ENCODE peak calls at places on chromosome 6, in six cellular contexts. G is stimulated activated naive B cell treated with anti-CD40 and anti-IgM and Interleukin-4, amounts not matched to agents 10 μg/mL and 1 μg/mL and 100 μg/mL, for 72 hours; W is RWPE1; C is ureter; L is SW 1271; B is NCI-H774. V is an unnamed sample.

GRCh38 chr6:13558718-13559117 is 15.7 kb upstream of the SIRT5 start:
- DNase-seq in C (no peak), L (no peak), B (no peak), W (no peak), G (no peak), V (no peak)

GRCh38 chr6:106194949-106195919 is 109.1 kb downstream of the PRDM1 start:
- DNase-seq in B (no peak), C (no peak), L (no peak), W (peak), G (no peak), V (peak)

GRCh38 chr6:37971263-37971662 is 151.7 kb downstream of the ZFAND3 start:
- DNase-seq in C (no peak), L (no peak), G (no peak), W (no peak), B (no peak), V (no peak)

GRCh38 chr6:116767715-116768114 is 2.2 kb upstream of the FAM162B start:
- DNase-seq in B (no peak), G (no peak), C (no peak), W (no peak), L (no peak), V (no peak)

GRCh38 chr6:154806804-154807203 is 73.6 kb downstream of the SCAF8 start:
- DNase-seq in B (no peak), L (no peak), C (no peak), G (no peak), W (no peak), V (no peak)

GRCh38 chr6:37822851-37823682 is 3.5 kb downstream of the ZFAND3 start:
- DNase-seq in G (no peak), B (no peak), C (no peak), W (peak), L (no peak), V (no peak)

GRCh38 chr6:20541387-20541786 is 7.1 kb downstream of the CDKAL1 start:
- DNase-seq in W (no peak), C (no peak), B (no peak), G (no peak), L (no peak), V (no peak)

GRCh38 chr6:155645328-155645727 is 189.7 kb upstream of the NOX3 start:
- DNase-seq in G (no peak), B (no peak), L (no peak), W (no peak), C (no peak), V (peak)

GRCh38 chr6:140537834-140538680 is 1163.6 kb upstream of the CITED2 start:
- DNase-seq in G (no peak), C (no peak), L (peak), B (peak), W (peak), V (peak)

GRCh38 chr6:17589402-17590116 is 10.5 kb upstream of the FAM8A1 start:
- DNase-seq in B (no peak), G (no peak), W (peak), C (no peak), L (peak), V (no peak)

GRCh38 chr6:5737460-5737859 is 269.3 kb downstream of the NRN1 start:
- DNase-seq in G (no peak), B (no peak), W (no peak), C (no peak), L (no peak), V (no peak)

GRCh38 chr6:52736145-52736544 is 27.1 kb downstream of the GSTA2 start:
- DNase-seq in L (no peak), W (no peak), G (no peak), C (no peak), B (no peak), V (no peak)

GRCh38 chr6:108961077-108961476 is 112.9 kb downstream of the ARMC2 start:
- DNase-seq in L (no peak), W (no peak), C (no peak), G (no peak), B (no peak), V (no peak)

GRCh38 chr6:98832282-98833100 is 1.9 kb upstream of the POU3F2 start:
- DNase-seq in C (no peak), G (no peak), L (no peak), B (peak), W (peak), V (no peak)

GRCh38 chr6:133474516-133474915 is 233.4 kb downstream of the EYA4 start:
- DNase-seq in G (no peak), C (no peak), W (no peak), L (no peak), B (no peak), V (no peak)

GRCh38 chr6:170423814-170424633 is 117.5 kb downstream of the FAM120B start:
- DNase-seq in B (no peak), G (no peak), W (no peak), L (no peak), C (no peak), V (peak)

GRCh38 chr6:155832596-155832995 is 377.0 kb upstream of the NOX3 start:
- DNase-seq in G (no peak), B (no peak), W (no peak), L (peak), C (no peak), V (peak)

GRCh38 chr6:4447646-4448315 is 312.4 kb upstream of the ECI2 start:
- DNase-seq in B (no peak), G (no peak), L (no peak), W (no peak), C (no peak), V (no peak)

GRCh38 chr6:30556964-30557682 is at the start of gene PRR3:
- DNase-seq in W (peak), L (peak), G (peak), C (peak), B (peak), V (peak)

GRCh38 chr6:129510930-129511329 is 199.0 kb downstream of the ARHGAP18 start:
- DNase-seq in B (no peak), L (no peak), G (no peak), W (no peak), C (no peak), V (no peak)

GRCh38 chr6:144219056-144219685 is 66.0 kb upstream of the UTRN start:
- DNase-seq in G (no peak), L (peak), C (no peak), W (peak), B (peak), V (peak)

GRCh38 chr6:42104095-42104806 is 38.2 kb downstream of the C6orf132 start:
- DNase-seq in L (no peak), B (no peak), W (no peak), G (peak), C (peak), V (no peak)

GRCh38 chr6:24494726-24495515 is at the start of gene ALDH5A1:
- DNase-seq in C (peak), L (peak), W (peak), G (peak), B (peak), V (peak)

GRCh38 chr6:101257163-101257562 is 136.3 kb upstream of the GRIK2 start:
- DNase-seq in W (no peak), B (no peak), G (no peak), L (no peak), C (no peak), V (no peak)

GRCh38 chr6:97059473-97059872 is 134.9 kb downstream of the KLHL32 start:
- DNase-seq in W (peak), L (peak), B (peak), C (no peak), G (no peak), V (peak)

V was measured in SW480.